ENCODE peak calls at places on chromosomes 5 and 9, in six cellular contexts. O is naive B cell; Y is uterus; Q is kidney; T is Caki2; N is activated CD4-positive, alpha-beta T cell treated with anti-CD3 and anti-CD28 coated beads, Interleukin-2, amount 50 U/mL, for 48 hours. L is an unnamed sample.

GRCh38 chr9:3850083-3850482 is 324.3 kb upstream of the RFX3 start:
- DNase-seq in O (no peak), T (no peak), Y (no peak), Q (no peak), N (no peak), L (no peak)

GRCh38 chr5:80324912-80325311 is 5.1 kb downstream of the SPZ1 start:
- DNase-seq in Y (no peak), Q (no peak), O (no peak), N (no peak), T (no peak), L (no peak)

GRCh38 chr5:62791059-62791458 is 212.4 kb downstream of the LRRC70 start:
- DNase-seq in O (no peak), T (peak), N (no peak), Q (no peak), Y (no peak), L (no peak)

GRCh38 chr5:10734050-10734709 is 26.9 kb downstream of the DAP start:
- DNase-seq in Y (no peak), T (no peak), Q (no peak), O (no peak), N (no peak), L (no peak)

GRCh38 chr9:111601237-111602018 is 2.0 kb upstream of the PTGR1 start:
- DNase-seq in N (no peak), T (peak), O (no peak), Q (no peak), Y (no peak), L (peak)

GRCh38 chr9:113530022-113530635 is 66.6 kb downstream of the RGS3 start:
- DNase-seq in T (no peak), O (no peak), Q (no peak), N (no peak), Y (no peak), L (no peak)

GRCh38 chr5:42889311-42889933 is 77.7 kb upstream of the SELENOP start:
- DNase-seq in Y (peak), Q (no peak), N (peak), O (peak), T (peak), L (peak)

GRCh38 chr9:95834281-95834907 is 41.1 kb upstream of the ERCC6L2 start:
- DNase-seq in Q (no peak), Y (no peak), N (no peak), T (no peak), O (no peak), L (no peak)

GRCh38 chr5:116738270-116738947 is 163.8 kb upstream of the SEMA6A start:
- DNase-seq in N (no peak), Y (peak), T (no peak), O (no peak), Q (peak), L (no peak)

GRCh38 chr5:113089653-113090335 is 113.2 kb downstream of the DCP2 start:
- DNase-seq in T (no peak), O (no peak), N (no peak), Y (no peak), Q (no peak), L (no peak)

GRCh38 chr5:67058998-67059746 is 137.4 kb downstream of the CD180 start:
- DNase-seq in Y (no peak), N (no peak), O (no peak), T (no peak), Q (no peak), L (no peak)

GRCh38 chr9:76359365-76359764 is 34.9 kb downstream of the RFK start:
- DNase-seq in Q (no peak), O (no peak), N (no peak), Y (no peak), T (no peak), L (no peak)

GRCh38 chr5:33576726-33577620 is 136.2 kb downstream of the TARS1 start:
- DNase-seq in O (no peak), T (no peak), Q (no peak), N (no peak), Y (no peak), L (no peak)

GRCh38 chr5:62653001-62653863 is 74.6 kb downstream of the LRRC70 start:
- DNase-seq in Q (no peak), N (no peak), Y (no peak), T (no peak), O (no peak), L (no peak)

GRCh38 chr9:69469136-69469535 is 144.1 kb downstream of the ENTREP1 start:
- DNase-seq in N (no peak), Q (no peak), O (no peak), T (no peak), Y (no peak), L (no peak)

GRCh38 chr9:100472725-100473261 is at the start of gene TMEFF1:
- DNase-seq in N (peak), T (peak), O (peak), Q (peak), Y (no peak), L (no peak)

GRCh38 chr5:121299153-121299552 is 552.5 kb upstream of the FTMT start:
- DNase-seq in T (no peak), Y (no peak), N (no peak), O (no peak), Q (no peak), L (no peak)

GRCh38 chr9:86720893-86721698 is 226.2 kb downstream of the GAS1 start:
- DNase-seq in T (no peak), Q (no peak), Y (no peak), N (no peak), O (no peak), L (no peak)

GRCh38 chr9:98957826-98958225 is 14.1 kb downstream of the COL15A1 start:
- DNase-seq in N (no peak), Y (no peak), Q (no peak), O (no peak), T (no peak), L (no peak)

GRCh38 chr9:111986035-111986556 is 89.5 kb downstream of the UGCG start:
- DNase-seq in N (no peak), O (no peak), Q (peak), Y (no peak), T (no peak), L (no peak)

GRCh38 chr9:13832451-13832850 is 481.5 kb downstream of the NFIB start:
- DNase-seq in O (no peak), Y (no peak), N (no peak), Q (no peak), T (no peak), L (no peak)

GRCh38 chr5:35856186-35857003 is at the start of gene IL7R:
- DNase-seq in T (no peak), Q (no peak), Y (no peak), O (peak), N (no peak), L (no peak)

GRCh38 chr5:107796797-107797196 is 126.1 kb upstream of the EFNA5 start:
- DNase-seq in Y (no peak), O (no peak), T (no peak), Q (no peak), N (no peak), L (no peak)

GRCh38 chr5:139494832-139495231 is 12.3 kb upstream of the STING1 start:
- DNase-seq in O (no peak), Q (no peak), Y (no peak), T (no peak), N (no peak), L (no peak)

GRCh38 chr9:132350861-132351315 is 3.9 kb downstream of the SETX start:
- DNase-seq in N (no peak), T (no peak), O (peak), Y (no peak), Q (no peak), L (no peak)

GRCh38 chr9:94600258-94600657 is 6.6 kb upstream of the FBP2 start:
- DNase-seq in O (no peak), Q (no peak), N (no peak), T (no peak), Y (no peak), L (no peak)

GRCh38 chr5:165139262-165139661 is 1633.8 kb downstream of the MAT2B start:
- DNase-seq in T (no peak), Q (no peak), N (no peak), Y (no peak), O (no peak), L (no peak)

GRCh38 chr9:125260564-125260963 is 1.1 kb upstream of the GAPVD1 start:
- DNase-seq in Q (no peak), Y (no peak), T (no peak), O (no peak), N (no peak), L (no peak)

GRCh38 chr5:81315336-81315735 is 13.9 kb downstream of the ZCCHC9 start:
- DNase-seq in O (no peak), T (no peak), Q (no peak), N (no peak), Y (no peak), L (no peak)

GRCh38 chr5:179255527-179256228 is 89.6 kb downstream of the ADAMTS2 start:
- DNase-seq in O (no peak), N (no peak), T (no peak), Q (no peak), Y (peak), L (no peak)

GRCh38 chr9:33024126-33024965 is 727 bp upstream of the DNAJA1 start:
- DNase-seq in Q (no peak), O (no peak), Y (peak), T (peak), N (peak), L (no peak)

GRCh38 chr9:87107072-87107471 is 159.8 kb upstream of the GAS1 start:
- DNase-seq in O (no peak), T (peak), N (no peak), Q (no peak), Y (no peak), L (no peak)